ENCODE peak calls at places on chromosomes 11 and 22, in four cellular contexts. One of them, this sample, is unnamed.

GRCh38 chr22:19806213-19807160 is 45.9 kb downstream of the TBX1 start:
- DNase-seq in GM12865: no peak
- DNase-seq in PC-3: peak
- DNase-seq in A549: peak
- DNase-seq in this sample: no peak

GRCh38 chr11:130813196-130813595 is 103.1 kb downstream of the SNX19 start:
- DNase-seq in GM12865: no peak
- DNase-seq in PC-3: no peak
- DNase-seq in A549: no peak
- DNase-seq in this sample: no peak

GRCh38 chr11:87266751-87267150 is 229.0 kb downstream of the TMEM135 start:
- DNase-seq in GM12865: no peak
- DNase-seq in PC-3: no peak
- DNase-seq in A549: no peak
- DNase-seq in this sample: no peak

GRCh38 chr11:125945797-125946520 is at the start of gene VSIG10L2:
- DNase-seq in GM12865: no peak
- DNase-seq in PC-3: peak
- DNase-seq in A549: no peak
- DNase-seq in this sample: no peak

GRCh38 chr22:48744283-48744641 is 1083.4 kb downstream of the BRD1 start:
- DNase-seq in GM12865: no peak
- DNase-seq in PC-3: no peak
- DNase-seq in A549: no peak
- DNase-seq in this sample: no peak

GRCh38 chr22:49188091-49188490 is 639.6 kb downstream of the BRD1 start:
- DNase-seq in GM12865: no peak
- DNase-seq in PC-3: no peak
- DNase-seq in A549: no peak
- DNase-seq in this sample: no peak

GRCh38 chr22:45626198-45626651 is 45.4 kb upstream of the ATXN10 start:
- DNase-seq in GM12865: no peak
- DNase-seq in PC-3: peak
- DNase-seq in A549: peak
- DNase-seq in this sample: no peak

GRCh38 chr22:36368359-36368983 is 19.3 kb downstream of the MYH9 start:
- DNase-seq in GM12865: peak
- DNase-seq in PC-3: peak
- DNase-seq in A549: peak
- DNase-seq in this sample: no peak

GRCh38 chr11:77101043-77101537 is 1.6 kb upstream of the OMP start:
- DNase-seq in GM12865: peak
- DNase-seq in PC-3: peak
- DNase-seq in A549: peak
- DNase-seq in this sample: peak

GRCh38 chr11:128664286-128664685 is 29.6 kb upstream of the FLI1 start:
- DNase-seq in GM12865: no peak
- DNase-seq in PC-3: no peak
- DNase-seq in A549: no peak
- DNase-seq in this sample: no peak

GRCh38 chr11:58628446-58628845 is 6.0 kb downstream of the CNTF start:
- DNase-seq in GM12865: no peak
- DNase-seq in PC-3: no peak
- DNase-seq in A549: no peak
- DNase-seq in this sample: no peak

GRCh38 chr22:43504666-43505261 is 93.0 kb downstream of the MPPED1 start:
- DNase-seq in GM12865: no peak
- DNase-seq in PC-3: no peak
- DNase-seq in A549: no peak
- DNase-seq in this sample: no peak

GRCh38 chr11:112610494-112610893 is 349.8 kb upstream of the PLET1 start:
- DNase-seq in GM12865: no peak
- DNase-seq in PC-3: no peak
- DNase-seq in A549: no peak
- DNase-seq in this sample: no peak

GRCh38 chr11:74443071-74443864 is 24.1 kb downstream of the KCNE3 start:
- DNase-seq in GM12865: no peak
- DNase-seq in PC-3: peak
- DNase-seq in A549: peak
- DNase-seq in this sample: no peak

GRCh38 chr11:64546176-64546575 is 44.8 kb upstream of the SLC22A12 start:
- DNase-seq in GM12865: no peak
- DNase-seq in PC-3: no peak
- DNase-seq in A549: no peak
- DNase-seq in this sample: no peak

GRCh38 chr11:32200448-32200847 is 109.6 kb downstream of the RCN1 start:
- DNase-seq in GM12865: no peak
- DNase-seq in PC-3: no peak
- DNase-seq in A549: no peak
- DNase-seq in this sample: no peak

GRCh38 chr11:59261150-59261549 is 48.4 kb upstream of the MPEG1 start:
- DNase-seq in GM12865: no peak
- DNase-seq in PC-3: no peak
- DNase-seq in A549: no peak
- DNase-seq in this sample: no peak

GRCh38 chr11:117144477-117145392 is 648 bp downstream of the PAFAH1B2 start:
- DNase-seq in GM12865: peak
- DNase-seq in PC-3: peak
- DNase-seq in A549: peak
- DNase-seq in this sample: peak

GRCh38 chr11:125886997-125887372 is 483 bp upstream of the HYLS1 start:
- DNase-seq in GM12865: peak
- DNase-seq in PC-3: peak
- DNase-seq in A549: peak
- DNase-seq in this sample: peak

GRCh38 chr11:11976476-11977187 is 31.8 kb downstream of the DKK3 start:
- DNase-seq in GM12865: no peak
- DNase-seq in PC-3: peak
- DNase-seq in A549: peak
- DNase-seq in this sample: no peak

GRCh38 chr11:117824571-117825537 is at the start of gene FXYD2:
- DNase-seq in GM12865: no peak
- DNase-seq in PC-3: no peak
- DNase-seq in A549: no peak
- DNase-seq in this sample: no peak

GRCh38 chr22:41178425-41178975 is 26.6 kb upstream of the L3MBTL2 start:
- DNase-seq in GM12865: no peak
- DNase-seq in PC-3: no peak
- DNase-seq in A549: no peak
- DNase-seq in this sample: no peak

GRCh38 chr11:99383628-99384300 is 363.0 kb downstream of the CNTN5 start:
- DNase-seq in GM12865: no peak
- DNase-seq in PC-3: no peak
- DNase-seq in A549: no peak
- DNase-seq in this sample: no peak

GRCh38 chr11:106278391-106278790 is 200.9 kb downstream of the AASDHPPT start:
- DNase-seq in GM12865: no peak
- DNase-seq in PC-3: no peak
- DNase-seq in A549: no peak
- DNase-seq in this sample: no peak

GRCh38 chr11:120881591-120881990 is 142.3 kb upstream of the TBCEL start:
- DNase-seq in GM12865: no peak
- DNase-seq in PC-3: no peak
- DNase-seq in A549: no peak
- DNase-seq in this sample: no peak

GRCh38 chr11:14519692-14520085 is 497 bp downstream of the PSMA1 start:
- DNase-seq in GM12865: no peak
- DNase-seq in PC-3: peak
- DNase-seq in A549: no peak
- DNase-seq in this sample: no peak

GRCh38 chr11:47271328-47271727 is 1.4 kb downstream of the MADD start:
- DNase-seq in GM12865: no peak
- DNase-seq in PC-3: no peak
- DNase-seq in A549: no peak
- DNase-seq in this sample: no peak

GRCh38 chr11:1879342-1879940 is 12.3 kb downstream of the PRR33 start:
- DNase-seq in GM12865: no peak
- DNase-seq in PC-3: no peak
- DNase-seq in A549: no peak
- DNase-seq in this sample: no peak

GRCh38 chr11:62508336-62509058 is 38.1 kb downstream of the AHNAK start:
- DNase-seq in GM12865: peak
- DNase-seq in PC-3: peak
- DNase-seq in A549: peak
- DNase-seq in this sample: peak

GRCh38 chr11:62516736-62517371 is 29.8 kb downstream of the AHNAK start:
- DNase-seq in GM12865: no peak
- DNase-seq in PC-3: no peak
- DNase-seq in A549: no peak
- DNase-seq in this sample: no peak

GRCh38 chr11:62513651-62514050 is 33.0 kb downstream of the AHNAK start:
- DNase-seq in GM12865: no peak
- DNase-seq in PC-3: no peak
- DNase-seq in A549: no peak
- DNase-seq in this sample: no peak

GRCh38 chr11:62512961-62513360 is 33.6 kb downstream of the AHNAK start:
- DNase-seq in GM12865: no peak
- DNase-seq in PC-3: no peak
- DNase-seq in A549: no peak
- DNase-seq in this sample: no peak

GRCh38 chr11:62514151-62514550 is 32.5 kb downstream of the AHNAK start:
- DNase-seq in GM12865: peak
- DNase-seq in PC-3: no peak
- DNase-seq in A549: no peak
- DNase-seq in this sample: peak
- TF ChIP-seq CTCF in GM12865: no peak
- TF ChIP-seq CTCF in PC-3: no peak
- TF ChIP-seq CTCF in A549: no peak
- TF ChIP-seq CTCF in this sample: no peak

GRCh38 chr11:35844579-35844978 is 99.3 kb upstream of the LDLRAD3 start:
- DNase-seq in GM12865: no peak
- DNase-seq in PC-3: no peak
- DNase-seq in A549: no peak
- DNase-seq in this sample: no peak
- TF ChIP-seq CTCF in GM12865: no peak
- TF ChIP-seq CTCF in PC-3: no peak
- TF ChIP-seq CTCF in A549: no peak
- TF ChIP-seq CTCF in this sample: no peak

DNA sequence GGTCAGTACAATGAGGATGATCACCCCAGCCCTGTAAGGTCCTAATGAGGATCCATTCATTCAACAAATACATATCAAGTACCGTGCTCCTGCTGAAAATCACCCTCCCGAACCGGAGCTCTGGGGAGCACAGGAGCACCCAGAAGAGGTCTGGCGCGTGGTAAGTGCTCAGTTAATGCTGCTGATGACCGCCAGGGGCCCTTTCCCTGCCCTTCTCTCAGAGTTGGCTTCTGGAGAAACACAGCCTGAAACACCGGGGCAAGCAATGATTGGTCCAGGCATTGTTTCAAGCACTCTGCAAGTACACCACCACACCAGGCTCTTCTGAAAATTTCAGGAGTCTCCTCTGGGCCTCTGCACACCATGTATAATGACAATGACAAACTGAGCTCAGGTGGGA is 3.8 kb upstream of the CCDC86 start:
- DNase-seq in GM12865: peak
- DNase-seq in PC-3: no peak
- DNase-seq in A549: peak
- DNase-seq in this sample: no peak
- TF ChIP-seq CTCF in GM12865: peak
- TF ChIP-seq CTCF in PC-3: no peak
- TF ChIP-seq CTCF in A549: no peak
- TF ChIP-seq CTCF in this sample: no peak

DNA sequence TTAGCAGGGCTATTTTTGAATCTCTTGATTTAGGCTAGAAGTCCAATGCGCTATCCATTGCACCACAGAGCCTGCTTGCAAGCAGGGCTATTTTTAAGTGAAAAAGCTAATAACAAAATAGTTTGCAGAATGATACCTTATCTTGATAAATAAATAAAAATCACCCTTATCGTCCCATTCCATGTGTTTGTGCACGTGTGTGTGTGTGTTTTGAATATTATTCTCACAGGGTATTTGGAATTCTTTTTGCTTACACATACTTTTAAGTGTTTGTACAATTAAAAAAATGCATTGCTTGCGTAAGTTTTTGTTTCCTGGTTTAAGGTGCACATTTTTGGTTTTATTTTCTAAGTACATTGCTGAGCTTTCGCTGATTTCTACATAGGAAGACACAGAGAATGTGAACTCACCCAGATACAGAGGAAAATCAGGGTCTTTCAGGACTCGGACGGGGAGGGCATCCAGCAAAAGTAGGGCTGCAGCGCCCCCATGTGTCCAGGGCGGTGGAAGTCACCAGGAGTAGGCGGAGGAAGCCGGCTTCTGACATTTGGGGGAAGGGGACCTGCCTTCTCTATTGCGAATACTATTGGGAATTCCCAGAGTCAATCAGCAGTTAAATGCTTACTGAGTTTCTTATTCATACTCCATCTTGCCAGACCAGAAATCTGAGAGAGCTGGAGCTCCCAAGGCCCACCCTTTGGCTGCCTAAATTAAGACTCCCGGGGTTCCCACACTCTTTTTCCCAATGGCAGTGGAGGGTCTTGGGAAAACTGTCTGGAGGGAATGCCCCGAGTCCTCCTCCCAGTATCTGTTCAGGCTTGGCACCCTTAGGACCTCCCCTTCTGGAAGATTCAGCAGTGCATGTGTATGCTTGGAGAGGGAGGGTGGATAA is 27.2 kb downstream of the SLC1A2 start:
- DNase-seq in GM12865: peak
- DNase-seq in PC-3: peak
- DNase-seq in A549: peak
- DNase-seq in this sample: peak
- TF ChIP-seq CTCF in GM12865: peak
- TF ChIP-seq CTCF in PC-3: peak
- TF ChIP-seq CTCF in A549: peak
- TF ChIP-seq CTCF in this sample: peak

DNA sequence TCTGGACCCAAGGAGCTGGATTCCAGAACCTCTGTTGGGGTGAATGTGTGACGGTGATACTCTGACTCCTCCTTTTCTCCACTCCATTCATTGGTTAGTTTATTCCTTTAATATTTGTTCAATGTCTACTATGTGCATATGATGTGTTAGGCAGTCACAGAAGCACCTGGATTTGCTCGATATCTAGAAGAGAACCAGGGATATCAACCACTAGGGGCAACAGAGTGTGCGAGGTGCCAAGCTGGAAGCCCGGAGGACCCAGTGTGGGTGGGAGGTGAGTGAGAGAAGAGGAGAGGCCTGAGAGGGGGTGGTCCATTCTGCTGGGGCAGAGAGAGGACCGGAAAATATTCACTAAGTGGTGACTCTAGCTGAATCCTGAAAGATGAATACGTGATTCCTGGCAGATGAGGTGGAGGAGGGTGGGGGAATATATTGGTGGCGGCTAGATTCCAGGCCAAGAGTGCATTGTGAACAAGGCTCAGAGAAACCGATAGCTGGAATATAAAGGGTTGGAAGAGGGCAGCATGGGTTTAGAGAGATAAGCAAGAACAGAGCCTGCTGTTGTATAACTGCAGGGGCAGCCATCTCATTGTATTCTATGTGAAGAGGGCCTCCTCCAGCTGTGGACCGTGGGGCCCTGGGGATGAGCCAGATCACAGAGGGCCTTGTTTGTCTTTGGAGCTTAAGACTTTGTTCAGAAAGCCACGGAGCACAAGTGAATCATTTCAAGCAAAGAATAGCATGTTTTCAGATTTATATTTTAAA is 6.9 kb upstream of the TIMP3 start:
- DNase-seq in GM12865: no peak
- DNase-seq in PC-3: no peak
- DNase-seq in A549: no peak
- DNase-seq in this sample: no peak
- TF ChIP-seq CTCF in GM12865: no peak
- TF ChIP-seq CTCF in PC-3: no peak
- TF ChIP-seq CTCF in A549: no peak
- TF ChIP-seq CTCF in this sample: no peak